ENCODE peak calls at places on chromosomes 16 and 17, in six cellular contexts. Y is body of pancreas, T is IMR-90, C is A549, U is uterus, Q is tibial nerve. R is an unnamed sample.

GRCh38 chr17:28204751-28205150 is 114.2 kb upstream of the TMEM97 start:
- DNase-seq in T (peak), Y (no peak), Q (no peak), U (no peak), C (peak), R (no peak)

GRCh38 chr17:50904522-50905459 is 38.6 kb upstream of the TOB1 start:
- DNase-seq in T (no peak), U (peak), C (no peak), Y (peak), Q (no peak), R (peak)

GRCh38 chr17:75779987-75780889 is 4.4 kb upstream of the UNK start:
- DNase-seq in Y (no peak), U (no peak), Q (no peak), C (no peak), T (no peak), R (no peak)

GRCh38 chr16:71542377-71542776 is 16.2 kb downstream of the CHST4 start:
- DNase-seq in U (no peak), C (peak), T (peak), Q (peak), Y (peak), R (no peak)

GRCh38 chr17:35084987-35085386 is 21.5 kb upstream of the RFFL start:
- DNase-seq in Q (no peak), T (peak), C (peak), Y (no peak), U (no peak), R (no peak)

GRCh38 chr17:72677714-72678390 is 414.6 kb downstream of the SLC39A11 start:
- DNase-seq in U (no peak), T (peak), C (no peak), Q (no peak), Y (no peak), R (no peak)

GRCh38 chr16:3580271-3580670 is 3.1 kb upstream of the NLRC3 start:
- DNase-seq in C (no peak), T (no peak), Y (no peak), U (no peak), Q (no peak), R (no peak)

GRCh38 chr16:65032397-65032796 is 89.5 kb downstream of the CDH11 start:
- DNase-seq in Y (no peak), Q (no peak), T (peak), C (no peak), U (no peak), R (no peak)

GRCh38 chr17:8253801-8254200 is 4.7 kb downstream of the PFAS start:
- DNase-seq in Q (no peak), C (peak), Y (peak), T (no peak), U (no peak), R (no peak)

GRCh38 chr17:8244768-8245167 is 3.1 kb downstream of the CTC1 start:
- DNase-seq in Q (no peak), C (no peak), Y (no peak), T (no peak), U (no peak), R (no peak)

GRCh38 chr17:8249621-8250020 is 532 bp downstream of the PFAS start:
- DNase-seq in Q (no peak), C (no peak), U (no peak), T (no peak), Y (no peak), R (no peak)

GRCh38 chr17:8250101-8250500 is 1.0 kb downstream of the PFAS start:
- DNase-seq in Q (no peak), U (no peak), C (no peak), T (no peak), Y (no peak), R (no peak)

GRCh38 chr17:8248751-8249607 is at the start of gene PFAS:
- DNase-seq in C (peak), Q (peak), Y (peak), T (peak), U (peak), R (peak)
- TF ChIP-seq POLR2A in C (peak), Q (peak), Y (peak), T (peak), U (peak), R (no peak)

GRCh38 chr17:78718575-78719209 is 63.4 kb downstream of the CYTH1 start:
- DNase-seq in U (no peak), T (no peak), C (no peak), Y (no peak), Q (no peak), R (no peak)
- H3K4me3 ChIP-seq in U (no peak), T (no peak), C (no peak), Y (no peak), Q (no peak), R (no peak)

DNA sequence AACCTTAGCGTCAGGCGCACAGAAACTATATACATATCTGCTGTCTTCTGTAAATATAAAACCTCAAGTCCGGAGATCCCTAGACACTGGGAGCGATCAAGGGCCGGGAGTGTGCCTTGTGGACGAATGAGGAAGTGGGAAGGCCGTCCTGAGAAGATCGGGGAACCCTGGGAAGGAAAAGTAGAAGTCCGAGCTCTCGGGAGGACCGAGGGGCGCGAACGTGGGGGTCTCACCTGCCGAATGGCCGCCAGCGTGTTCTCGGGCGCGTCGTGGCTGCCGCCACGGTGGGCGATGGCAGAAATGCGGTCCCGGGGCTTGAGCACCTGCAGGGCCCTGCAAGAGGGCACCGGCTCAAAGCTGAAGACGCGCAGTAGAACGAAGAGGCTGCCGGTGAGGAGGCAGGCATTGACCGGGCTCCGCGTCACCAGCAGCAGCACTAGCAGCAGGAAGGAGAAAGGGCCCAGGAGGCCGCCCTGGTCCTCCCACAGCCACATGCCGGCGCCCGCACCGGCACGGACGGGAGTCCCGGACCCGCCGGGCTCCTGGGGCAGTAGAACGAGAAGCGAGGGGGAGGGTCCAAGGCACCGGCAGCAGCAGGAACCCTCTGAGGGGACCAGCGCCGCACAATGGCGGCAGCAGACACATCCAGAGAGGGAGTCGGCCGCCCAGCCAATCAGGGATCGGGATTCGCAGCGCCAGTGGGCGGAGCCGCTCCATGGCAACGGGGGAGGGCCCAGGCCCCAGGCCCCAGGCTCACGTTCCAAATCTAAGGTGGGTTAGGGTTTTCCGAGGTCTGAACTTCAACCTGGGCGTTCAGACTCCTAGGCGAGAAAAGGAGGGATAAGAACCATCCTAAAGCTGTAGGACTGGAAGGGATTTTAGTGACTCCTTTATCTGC is at the start of gene GDE1:
- DNase-seq in C (peak), T (peak), Y (peak), Q (peak), U (peak), R (peak)
- TF ChIP-seq POLR2A in C (peak), T (peak), Y (peak), Q (peak), U (peak), R (peak)

DNA sequence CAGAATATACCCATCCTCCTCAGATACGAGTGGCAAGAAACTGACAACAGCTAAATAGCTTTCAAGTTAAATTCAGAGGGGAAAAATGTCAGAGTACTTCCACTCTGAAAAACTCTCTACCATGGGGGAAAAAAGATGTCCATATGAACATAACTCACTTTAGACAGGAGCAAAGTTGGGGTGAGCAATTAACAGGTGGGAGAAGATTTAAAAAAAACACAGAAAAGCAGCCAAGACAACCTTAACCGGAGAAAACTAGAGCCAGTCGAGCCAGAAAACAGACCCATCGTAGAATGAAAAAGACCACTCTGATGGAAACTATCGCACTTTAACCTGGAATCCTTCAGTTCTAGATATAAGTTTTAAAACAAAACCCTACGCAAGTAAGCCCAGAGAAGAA is 833 bp downstream of the TERF2 start:
- DNase-seq in Y (no peak), Q (no peak), C (no peak), U (no peak), T (no peak), R (no peak)
- H3K4me3 ChIP-seq in Y (peak), Q (peak), C (peak), U (peak), T (peak), R (peak)

GRCh38 chr16:30535777-30536190 is 1.1 kb upstream of the ZNF747 start:
- DNase-seq in Y (peak), T (peak), Q (peak), U (peak), C (peak), R (peak)
- TF ChIP-seq POLR2A in Y (no peak), T (no peak), Q (no peak), U (no peak), C (no peak), R (no peak)

DNA sequence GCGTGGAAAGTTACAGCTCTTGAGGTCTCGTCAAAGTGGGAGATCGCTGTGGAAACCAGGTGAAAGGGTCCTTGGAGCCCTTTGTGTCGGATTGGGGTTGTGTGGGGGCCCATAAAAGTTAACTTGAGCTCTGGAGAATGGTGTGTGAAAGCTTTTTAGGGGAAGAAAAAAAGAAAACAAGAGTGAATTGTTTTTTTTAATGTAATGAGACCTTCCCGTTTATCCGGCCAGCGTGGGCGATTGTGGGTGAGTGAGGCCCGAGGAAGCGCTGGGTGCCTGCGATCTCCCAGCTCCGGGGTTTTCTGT is 150.6 kb downstream of the MSI2 start:
- DNase-seq in T (no peak), C (no peak), Q (no peak), U (no peak), Y (no peak), R (no peak)
- H3K4me3 ChIP-seq in T (no peak), C (no peak), Q (no peak), U (no peak), Y (no peak), R (no peak)

R was measured in lower leg skin.